ENCODE peak calls at places on chromosomes 4 and X, in nine cellular contexts. Q, Z, F, E, V, M, X, O and D are unnamed samples.
A peak's percentile ranks its signal among the peaks of the same experiment; 100 is the strongest.

GRCh38 chrX:56800307-56800706 is 71.3 kb downstream of the NBDY start:
- DNase-seq in M (no peak), Z (no peak), Q (no peak), F (no peak), E (no peak), O (no peak), V (no peak), X (peak; percentile 14), D (no peak)

GRCh38 chr4:16896871-16897270 is 1.6 kb downstream of the LDB2 start:
- DNase-seq in Q (no peak), M (no peak), F (no peak), O (no peak), X (no peak), Z (no peak), V (peak; percentile 38), E (no peak), D (no peak)

GRCh38 chr4:89023140-89023539 is 33.8 kb downstream of the FAM13A start:
- DNase-seq in F (no peak), V (no peak), O (no peak), Z (no peak), X (no peak), M (no peak), E (no peak), Q (no peak), D (no peak)

GRCh38 chr4:108544504-108544903 is 75.9 kb upstream of the RPL34 start:
- DNase-seq in X (no peak), M (no peak), O (no peak), Q (no peak), E (no peak), Z (no peak), F (no peak), V (no peak), D (no peak)

GRCh38 chr4:6916587-6917444 is 7.2 kb downstream of the TBC1D14 start:
- DNase-seq in X (peak; percentile 85), Z (no peak), F (no peak), O (peak; percentile 70), Q (no peak), V (no peak), M (no peak), E (no peak), D (no peak)

GRCh38 chr4:10006604-10007435 is 14.5 kb downstream of the SLC2A9 start:
- DNase-seq in Q (no peak), M (no peak), Z (peak; percentile 16), O (peak; percentile 77), E (no peak), F (no peak), V (no peak), X (peak; percentile 90), D (no peak)

GRCh38 chrX:17081969-17082368 is 135.5 kb downstream of the REPS2 start:
- DNase-seq in O (no peak), X (no peak), E (no peak), V (no peak), Q (no peak), Z (no peak), F (no peak), M (no peak), D (no peak)

GRCh38 chr4:56976878-56977320 is 507 bp downstream of the NOA1 start:
- DNase-seq in E (peak; percentile 29), V (peak; percentile 54), F (peak; percentile 29), X (peak; percentile 68), Q (peak; percentile 39), O (peak; percentile 80), M (no peak), Z (peak; percentile 28), D (peak; percentile 76)

GRCh38 chrX:103704863-103705262 is 5.8 kb upstream of the TMEM31 start:
- DNase-seq in M (no peak), X (no peak), Z (no peak), E (no peak), V (no peak), F (no peak), O (no peak), Q (no peak), D (no peak)

DNA sequence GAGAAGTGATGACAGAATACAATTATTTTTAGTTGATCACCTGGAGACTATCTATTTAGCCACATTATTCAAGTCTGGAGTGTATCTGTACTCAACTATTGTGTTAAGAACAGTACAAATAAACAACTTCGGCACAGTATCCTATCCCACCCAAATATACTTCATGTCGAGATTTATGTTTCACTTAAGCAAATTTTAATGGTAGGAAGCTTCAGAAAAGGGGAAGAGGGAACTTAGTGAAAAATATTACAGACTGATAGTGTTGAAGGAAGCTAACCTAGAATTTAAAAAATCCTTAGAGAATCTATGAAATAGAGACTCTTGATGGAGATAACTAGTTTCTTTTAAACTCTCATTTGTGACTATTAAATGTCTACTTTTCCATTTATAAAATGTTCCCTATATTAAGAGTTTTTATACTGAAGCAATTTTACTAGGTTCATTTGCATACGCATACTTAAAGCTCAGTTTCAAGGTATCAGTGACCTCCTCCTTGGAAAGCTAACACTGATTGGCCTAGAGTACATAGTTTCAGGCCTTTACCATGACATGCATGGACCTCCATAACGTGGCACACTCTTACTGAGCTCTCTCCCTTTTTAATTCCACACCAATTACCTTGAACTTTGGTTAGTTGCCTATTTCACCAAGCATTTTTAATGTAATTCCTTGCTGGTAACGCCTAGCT is 197.7 kb downstream of the CAMK2D start:
- DNase-seq in X (no peak), Z (no peak), O (no peak), E (no peak), M (no peak), V (no peak), F (no peak), Q (no peak), D (no peak)
- H3K4me1 ChIP-seq in X (no peaks in the 10 kb centered on the region), Z (no peaks in the 10 kb centered on the region), O (no peaks in the 10 kb centered on the region), E (peaks cover 48% of the 10 kb centered on the region), M (no peaks in the 10 kb centered on the region), V (peaks cover 3% of the 10 kb centered on the region), F (no peaks in the 10 kb centered on the region), Q (peaks cover 18% of the 10 kb centered on the region), D (peaks cover 9% of the 10 kb centered on the region)

GRCh38 chrX:24027086-24027485 is at the start of gene KLHL15:
- DNase-seq in X (no peak), M (no peak), E (no peak), Z (no peak), V (no peak), Q (no peak), O (no peak), F (no peak), D (no peak)

GRCh38 chrX:24024819-24025740 is 1.9 kb downstream of the KLHL15 start:
- DNase-seq in O (peak; percentile 90), V (peak; percentile 96), Z (peak; percentile 91), X (peak; percentile 86), E (peak; percentile 90), Q (peak; percentile 68), F (peak; percentile 66), M (peak; percentile 81), D (peak; percentile 91)

GRCh38 chrX:24027985-24028384 is 999 bp upstream of the KLHL15 start:
- DNase-seq in X (no peak), V (no peak), F (no peak), M (no peak), O (no peak), Z (no peak), Q (no peak), E (no peak), D (no peak)

GRCh38 chrX:24025741-24026402 is 1.1 kb downstream of the KLHL15 start:
- DNase-seq in O (no peak), V (no peak), X (peak; percentile 25), M (peak; percentile 47), E (no peak), Q (no peak), Z (peak; percentile 65), F (no peak), D (no peak)

DNA sequence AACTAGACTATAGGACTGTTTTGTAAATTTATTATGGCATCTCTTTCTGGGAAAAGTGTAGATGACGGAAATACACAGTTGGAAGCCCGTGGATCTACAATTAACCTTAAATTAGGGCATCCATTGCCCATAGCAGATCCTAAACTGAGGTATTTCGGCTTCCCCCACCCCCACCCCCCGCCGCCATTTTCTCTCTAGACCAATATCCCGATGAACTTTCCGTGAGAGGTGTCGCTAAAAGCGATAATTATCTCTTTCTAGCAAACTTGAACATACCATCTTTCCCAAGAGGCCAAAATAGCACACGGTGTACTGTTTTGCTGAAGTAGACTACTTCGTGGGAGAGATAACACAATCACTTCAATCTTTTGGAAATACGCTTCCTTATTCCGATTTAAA is 584 bp downstream of the KLHL15 start:
- DNase-seq in V (no peak), O (no peak), Q (no peak), E (no peak), Z (no peak), M (no peak), X (no peak), F (no peak), D (no peak)
- H3K4me3 ChIP-seq in V (peak overlapping the region; percentile 73), O (peak overlapping the region; percentile 68), Q (peak overlapping the region; percentile 74), E (peak overlapping the region; percentile 86), Z (peak overlapping the region; percentile 65), M (peak overlapping the region; percentile 78), X (peak overlapping the region; percentile 83), F (peak overlapping the region; percentile 72), D (peak overlapping the region; percentile 93)

DNA sequence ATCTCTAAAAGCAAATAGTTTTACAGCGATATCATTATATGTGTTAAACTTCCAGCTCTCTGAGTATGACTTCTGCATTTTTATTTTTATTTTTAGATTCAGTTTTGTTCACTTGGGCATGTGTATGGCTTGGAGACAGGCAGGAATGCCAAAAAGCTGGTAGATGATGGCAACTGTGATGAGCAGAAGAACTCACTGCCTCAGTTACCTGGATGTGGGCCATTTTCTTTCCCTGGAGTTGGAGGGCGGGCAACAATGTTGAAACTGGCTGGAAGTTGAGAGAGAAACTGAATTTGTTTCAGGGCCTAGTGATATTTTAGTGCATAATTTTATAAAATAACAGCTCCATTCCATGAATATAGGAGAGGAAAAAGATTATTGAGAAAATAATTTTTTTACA is 266.5 kb downstream of the ARHGAP24 start:
- DNase-seq in E (no peak), Q (no peak), M (no peak), X (no peak), F (no peak), O (no peak), V (no peak), Z (no peak), D (no peak)
- H3K4me1 ChIP-seq in E (peaks cover 20% of the 10 kb centered on the region), Q (no peaks in the 10 kb centered on the region), M (peaks cover 35% of the 10 kb centered on the region), X (no peaks in the 10 kb centered on the region), F (peaks cover 2% of the 10 kb centered on the region), O (no peaks in the 10 kb centered on the region), V (no peaks in the 10 kb centered on the region), Z (peaks cover 1% of the 10 kb centered on the region), D (no peaks in the 10 kb centered on the region)

GRCh38 chrX:77450415-77450814 is 3.2 kb downstream of the FGF16 start:
- DNase-seq in Q (no peak), M (no peak), F (no peak), V (no peak), X (no peak), O (no peak), E (no peak), Z (no peak), D (no peak)

GRCh38 chrX:77446029-77446585 is 1.1 kb upstream of the FGF16 start:
- DNase-seq in E (peak; percentile 14), M (no peak), V (no peak), F (no peak), O (no peak), X (peak; percentile 23), Q (no peak), Z (no peak), D (no peak)

GRCh38 chrX:77448170-77448569 is 981 bp downstream of the FGF16 start:
- DNase-seq in F (no peak), E (no peak), O (no peak), Q (no peak), V (no peak), Z (no peak), M (no peak), X (no peak), D (no peak)

GRCh38 chrX:77446840-77447239 is 349 bp upstream of the FGF16 start:
- DNase-seq in F (no peak), M (no peak), X (no peak), Q (no peak), V (no peak), E (no peak), O (no peak), Z (no peak), D (no peak)

GRCh38 chrX:77447339-77448149 is at the start of gene FGF16:
- DNase-seq in V (no peak), O (no peak), X (no peak), F (no peak), Q (no peak), E (no peak), Z (no peak), M (no peak), D (no peak)
- H3K4me3 ChIP-seq in V (peak within 1 kb of the TSS; percentile 40), O (peak within 1 kb of the TSS; percentile 34), X (peak within 1 kb of the TSS; percentile 27), F (peak within 1 kb of the TSS; percentile 39), Q (peak within 1 kb of the TSS; percentile 33), E (peak within 1 kb of the TSS; percentile 61), Z (peak within 1 kb of the TSS; percentile 6), M (peak within 1 kb of the TSS; percentile 46), D (peak within 1 kb of the TSS; percentile 52)